ENCODE peak calls at places on chromosomes 13 and 19, in seven cellular contexts. K is endothelial cell, V is lung, Q is smooth muscle cell of the brain vasculature, A is left lung, I is nephron progenitor cell, B is cardiac muscle cell. G is an unnamed sample.

GRCh38 chr13:24618219-24618955 is 61.8 kb upstream of the ATP12A start:
- DNase-seq in B (no peak), Q (no peak), A (no peak), K (no peak), V (no peak), I (no peak), G (peak)

GRCh38 chr19:10365518-10365917 is 14.9 kb downstream of the TYK2 start:
- DNase-seq in I (no peak), V (no peak), B (no peak), K (no peak), A (no peak), Q (no peak), G (no peak)

GRCh38 chr13:25286308-25286968 is 850 bp downstream of the MTMR6 start:
- DNase-seq in K (peak), Q (no peak), A (peak), I (peak), B (peak), V (no peak), G (peak)

GRCh38 chr13:24630851-24631341 is 49.3 kb upstream of the ATP12A start:
- DNase-seq in B (peak), A (peak), V (peak), K (no peak), I (no peak), Q (no peak), G (peak)

GRCh38 chr13:46964789-46965527 is 68.1 kb upstream of the HTR2A start:
- DNase-seq in K (no peak), B (no peak), I (no peak), A (no peak), V (no peak), Q (no peak), G (no peak)

GRCh38 chr13:48585456-48585840 is 52.6 kb upstream of the RCBTB2 start:
- DNase-seq in A (no peak), Q (no peak), K (no peak), V (peak), B (no peak), I (no peak), G (no peak)

GRCh38 chr13:77239312-77239711 is 87.6 kb downstream of the MYCBP2 start:
- DNase-seq in K (no peak), A (no peak), Q (no peak), I (no peak), V (no peak), B (no peak), G (no peak)

GRCh38 chr19:4233282-4233853 is 4.0 kb downstream of the EBI3 start:
- DNase-seq in I (peak), V (peak), Q (no peak), K (peak), B (peak), A (peak), G (peak)

GRCh38 chr13:105940882-105941281 is 594.6 kb downstream of the EFNB2 start:
- DNase-seq in A (no peak), B (no peak), Q (no peak), I (no peak), V (no peak), K (no peak), G (no peak)

GRCh38 chr19:35458192-35458591 is 10.1 kb downstream of the FFAR2 start:
- DNase-seq in B (no peak), V (no peak), Q (no peak), I (no peak), A (no peak), K (no peak), G (no peak)

GRCh38 chr19:15635016-15635805 is 5.5 kb upstream of the CYP4F3 start:
- DNase-seq in B (no peak), A (no peak), V (no peak), K (no peak), I (no peak), Q (no peak), G (no peak)

GRCh38 chr19:39432677-39433025 is 3.1 kb downstream of the RPS16 start:
- DNase-seq in I (no peak), K (no peak), A (no peak), B (no peak), Q (no peak), V (no peak), G (no peak)

GRCh38 chr19:55679343-55680257 is 4.6 kb downstream of the EPN1 start:
- DNase-seq in K (no peak), Q (no peak), I (no peak), V (no peak), A (no peak), B (no peak), G (no peak)

GRCh38 chr19:54707932-54708331 is 16.3 kb upstream of the KIR3DL3 start:
- DNase-seq in V (peak), I (no peak), B (no peak), K (no peak), A (no peak), Q (no peak), G (no peak)

GRCh38 chr19:29001922-29002247 is 211.1 kb downstream of the UQCRFS1 start:
- DNase-seq in Q (no peak), A (no peak), I (no peak), B (no peak), V (no peak), K (no peak), G (no peak)

GRCh38 chr13:51919531-51919930 is 57.8 kb downstream of the CCDC70 start:
- DNase-seq in V (no peak), B (no peak), A (no peak), I (no peak), Q (no peak), K (no peak), G (no peak)

GRCh38 chr19:53991224-53992113 is at the start of gene CACNG6:
- DNase-seq in Q (no peak), V (peak), A (no peak), I (peak), K (peak), B (peak), G (peak)

GRCh38 chr19:56919308-56919995 is 78.9 kb upstream of the PEG3 start:
- DNase-seq in K (no peak), B (no peak), V (no peak), Q (no peak), A (no peak), I (no peak), G (no peak)

GRCh38 chr13:59877933-59878332 is 285.8 kb downstream of the DIAPH3 start:
- DNase-seq in I (no peak), Q (no peak), B (no peak), K (no peak), V (no peak), A (no peak), G (no peak)

GRCh38 chr13:20824762-20825161 is 51.0 kb upstream of the EEF1AKMT1 start:
- DNase-seq in B (no peak), A (no peak), Q (no peak), K (no peak), V (no peak), I (no peak), G (no peak)

GRCh38 chr19:34345934-34346333 is 19.1 kb upstream of the GPI start:
- DNase-seq in I (peak), Q (peak), K (peak), A (peak), V (peak), B (peak), G (peak)

GRCh38 chr19:22052644-22053013 is 345 bp downstream of the ZNF257 start:
- DNase-seq in Q (no peak), I (no peak), V (no peak), K (no peak), B (no peak), A (no peak), G (no peak)

GRCh38 chr13:100434010-100434763 is 154.4 kb downstream of the GGACT start:
- DNase-seq in V (no peak), K (no peak), Q (peak), I (no peak), B (no peak), A (no peak), G (no peak)